ENCODE peak calls at places on chromosome 15, in five cellular contexts. A, O, W, K and E are unnamed samples.

GRCh38 chr15:36335211-36335610 is 244.2 kb upstream of the CDIN1 start:
- DNase-seq in O (no peak), K (no peak), W (no peak), A (no peak), E (no peak)

GRCh38 chr15:50883903-50884302 is 24.6 kb upstream of the AP4E1 start:
- DNase-seq in A (peak), O (peak), K (no peak), W (peak), E (no peak)

GRCh38 chr15:66006986-66007385 is 137.7 kb downstream of the RAB11A start:
- DNase-seq in W (peak), O (no peak), K (no peak), A (peak), E (no peak)

GRCh38 chr15:99931703-99932603 is 198.7 kb upstream of the LYSMD4 start:
- DNase-seq in O (no peak), A (no peak), W (peak), K (no peak), E (no peak)

GRCh38 chr15:75104804-75105557 is 81.6 kb downstream of the PPCDC start:
- DNase-seq in K (no peak), A (peak), W (peak), O (peak), E (no peak)

GRCh38 chr15:100767002-100767825 is 112.4 kb upstream of the ALDH1A3 start:
- DNase-seq in A (no peak), K (no peak), O (no peak), W (no peak), E (no peak)

GRCh38 chr15:89444241-89444797 is 52.1 kb downstream of the RHCG start:
- DNase-seq in O (no peak), K (peak), A (no peak), W (no peak), E (no peak)

GRCh38 chr15:50145451-50145872 is 26.4 kb upstream of the ATP8B4 start:
- DNase-seq in O (no peak), W (peak), K (peak), A (peak), E (peak)

GRCh38 chr15:35320158-35320780 is 225.7 kb downstream of the DPH6 start:
- DNase-seq in W (no peak), O (no peak), A (no peak), K (no peak), E (no peak)

GRCh38 chr15:65824031-65824743 is 32.1 kb upstream of the DENND4A start:
- DNase-seq in K (peak), O (peak), A (peak), W (peak), E (peak)

GRCh38 chr15:32682569-32682968 is 35.2 kb upstream of the GREM1 start:
- DNase-seq in A (no peak), O (no peak), W (peak), K (no peak), E (no peak)

GRCh38 chr15:63291507-63291906 is 14.1 kb downstream of the APH1B start:
- DNase-seq in K (no peak), W (peak), A (peak), O (no peak), E (no peak)

GRCh38 chr15:70274908-70275307 is 177.2 kb upstream of the TLE3 start:
- DNase-seq in K (no peak), A (no peak), O (no peak), W (no peak), E (no peak)

GRCh38 chr15:71329509-71330260 is 214.4 kb downstream of the THSD4 start:
- DNase-seq in O (peak), A (peak), K (no peak), W (peak), E (no peak)

GRCh38 chr15:39188930-39189329 is 391.9 kb upstream of the THBS1 start:
- DNase-seq in W (peak), K (no peak), O (no peak), A (peak), E (peak)

GRCh38 chr15:79244876-79245275 is 37.6 kb upstream of the ANKRD34C start:
- DNase-seq in W (no peak), K (no peak), O (no peak), A (no peak), E (no peak)

GRCh38 chr15:25241241-25241801 is 197.5 kb downstream of the UBE3A start:
- DNase-seq in K (no peak), W (no peak), O (no peak), A (no peak), E (no peak)

GRCh38 chr15:32855942-32856341 is 138.1 kb downstream of the GREM1 start:
- DNase-seq in O (no peak), W (peak), A (peak), K (no peak), E (no peak)

GRCh38 chr15:65055201-65055870 is 10.1 kb downstream of the SLC51B start:
- DNase-seq in A (peak), W (peak), K (no peak), O (peak), E (no peak)

GRCh38 chr15:89139613-89140499 is 51.6 kb downstream of the ABHD2 start:
- DNase-seq in W (no peak), K (no peak), A (no peak), O (no peak), E (no peak)

GRCh38 chr15:22780267-22780666 is 6.2 kb upstream of the NIPA1 start:
- DNase-seq in W (no peak), A (no peak), O (no peak), K (no peak), E (no peak)

GRCh38 chr15:34861216-34861615 is 65.9 kb upstream of the ACTC1 start:
- DNase-seq in A (no peak), W (no peak), O (no peak), K (no peak), E (no peak)